ENCODE peak calls at places on chromosomes 7 and 10, in nine cellular contexts. G is neural progenitor cell, A is NB4, U is left lung, X is OCI-LY7, Y is Calu3, E is keratinocyte, O is fibroblast of lung, C is endodermal cell. F is an unnamed sample.

GRCh38 chr10:3893102-3893473 is 108.1 kb upstream of the KLF6 start:
- DNase-seq in G (no peak), A (no peak), U (no peak), X (no peak), Y (no peak), E (no peak), O (no peak), C (no peak), F (no peak)

GRCh38 chr7:129557686-129558481 is 53.6 kb upstream of the NRF1 start:
- DNase-seq in G (no peak), A (no peak), U (no peak), X (no peak), Y (no peak), E (no peak), O (no peak), C (peak; percentile 90), F (no peak)

GRCh38 chr7:86949052-86949778 is 110.2 kb downstream of the ELAPOR2 start:
- DNase-seq in G (peak; percentile 27), A (no peak), U (peak; percentile 63), X (no peak), Y (no peak), E (no peak), O (no peak), C (peak; percentile 63), F (no peak)

GRCh38 chr10:19847321-19847720 is 31.1 kb downstream of the PLXDC2 start:
- DNase-seq in G (no peak), A (no peak), U (no peak), X (no peak), Y (no peak), E (peak; percentile 23), O (peak; percentile 88), C (no peak), F (no peak)

GRCh38 chr10:124127965-124128810 is 34.8 kb upstream of the CHST15 start:
- DNase-seq in G (no peak), A (no peak), U (no peak), X (no peak), Y (no peak), E (no peak), O (no peak), C (no peak), F (no peak)

GRCh38 chr10:24307696-24308476 is 98.9 kb downstream of the KIAA1217 start:
- DNase-seq in G (no peak), A (no peak), U (no peak), X (no peak), Y (no peak), E (no peak), O (peak; percentile 71), C (no peak), F (no peak)

GRCh38 chr10:125772112-125772863 is 3.3 kb downstream of the MMP21 start:
- DNase-seq in G (no peak), A (no peak), U (peak; percentile 53), X (no peak), Y (no peak), E (no peak), O (no peak), C (no peak), F (no peak)

GRCh38 chr7:107355616-107356015 is 114.2 kb upstream of the GPR22 start:
- DNase-seq in G (no peak), A (no peak), U (no peak), X (no peak), Y (no peak), E (no peak), O (peak; percentile 80), C (no peak), F (no peak)

GRCh38 chr7:105652359-105652993 is 71.2 kb upstream of the EFCAB10 start:
- DNase-seq in G (peak; percentile 89), A (peak; percentile 75), U (peak; percentile 88), X (peak; percentile 71), Y (peak; percentile 86), E (peak; percentile 17), O (peak; percentile 50), C (peak; percentile 97), F (peak; percentile 83)

GRCh38 chr7:92075455-92076158 is 58.7 kb downstream of the CYP51A1 start:
- DNase-seq in G (no peak), A (no peak), U (no peak), X (no peak), Y (no peak), E (no peak), O (no peak), C (no peak), F (no peak)

GRCh38 chr7:105734233-105734632 is 142.2 kb downstream of the ATXN7L1 start:
- DNase-seq in G (no peak), A (no peak), U (no peak), X (no peak), Y (no peak), E (no peak), O (peak; percentile 6), C (no peak), F (no peak)

GRCh38 chr10:49500420-49500819 is 38.5 kb downstream of the ERCC6 start:
- DNase-seq in G (no peak), A (no peak), U (no peak), X (no peak), Y (no peak), E (no peak), O (no peak), C (no peak), F (no peak)

GRCh38 chr7:2030475-2031456 is 202.0 kb downstream of the MAD1L1 start:
- DNase-seq in G (no peak), A (peak; percentile 63), U (peak; percentile 64), X (peak; percentile 65), Y (no peak), E (no peak), O (no peak), C (no peak), F (no peak)

GRCh38 chr10:103226011-103226410 is 19.7 kb upstream of the RPEL1 start:
- DNase-seq in G (no peak), A (no peak), U (no peak), X (no peak), Y (no peak), E (no peak), O (no peak), C (no peak), F (no peak)

GRCh38 chr10:99438890-99439289 is 8.5 kb upstream of the GOT1 start:
- DNase-seq in G (no peak), A (no peak), U (no peak), X (no peak), Y (no peak), E (no peak), O (no peak), C (no peak), F (no peak)
- TF ChIP-seq CTCF in G (no peak), A (no peak), U (no peak), X (no peak), Y (no peak), E (no peak), O (no peak), C (no peak), F (no peak)

GRCh38 chr7:51188987-51189386 is 127.6 kb downstream of the COBL start:
- DNase-seq in G (no peak), A (no peak), U (no peak), X (no peak), Y (no peak), E (no peak), O (no peak), C (no peak), F (no peak)

GRCh38 chr7:51189777-51190176 is 126.8 kb downstream of the COBL start:
- DNase-seq in G (no peak), A (no peak), U (no peak), X (no peak), Y (no peak), E (no peak), O (no peak), C (no peak), F (no peak)

GRCh38 chr7:51186531-51186930 is 130.1 kb downstream of the COBL start:
- DNase-seq in G (no peak), A (peak; percentile 11), U (no peak), X (no peak), Y (no peak), E (no peak), O (peak; percentile 5), C (no peak), F (no peak)

GRCh38 chr7:51190950-51191349 is 125.7 kb downstream of the COBL start:
- DNase-seq in G (no peak), A (no peak), U (no peak), X (no peak), Y (no peak), E (no peak), O (no peak), C (no peak), F (no peak)

GRCh38 chr7:51187941-51188340 is 128.7 kb downstream of the COBL start:
- DNase-seq in G (peak; percentile 89), A (peak; percentile 17), U (no peak), X (no peak), Y (no peak), E (no peak), O (peak; percentile 0), C (peak; percentile 94), F (no peak)
- TF ChIP-seq CTCF in G (peak; percentile 70), A (peak; percentile 4), U (no peak), X (no peak), Y (no peak), E (no peak), O (no peak), C (peak; percentile 83), F (peak; percentile 66)

GRCh38 chr7:66698652-66699205 is 41.8 kb upstream of the RABGEF1 start:
- DNase-seq in G (no peak), A (no peak), U (no peak), X (no peak), Y (no peak), E (no peak), O (no peak), C (no peak), F (no peak)

GRCh38 chr7:66697451-66698438 is 42.8 kb upstream of the RABGEF1 start:
- DNase-seq in G (peak; percentile 33), A (no peak), U (no peak), X (no peak), Y (no peak), E (no peak), O (peak; percentile 76), C (peak; percentile 47), F (no peak)

GRCh38 chr7:66694286-66694685 is 46.2 kb upstream of the RABGEF1 start:
- DNase-seq in G (no peak), A (no peak), U (no peak), X (no peak), Y (no peak), E (no peak), O (no peak), C (no peak), F (no peak)

GRCh38 chr7:66699998-66700397 is 40.5 kb upstream of the RABGEF1 start:
- DNase-seq in G (no peak), A (no peak), U (no peak), X (no peak), Y (no peak), E (no peak), O (peak; percentile 10), C (peak; percentile 49), F (no peak)

DNA sequence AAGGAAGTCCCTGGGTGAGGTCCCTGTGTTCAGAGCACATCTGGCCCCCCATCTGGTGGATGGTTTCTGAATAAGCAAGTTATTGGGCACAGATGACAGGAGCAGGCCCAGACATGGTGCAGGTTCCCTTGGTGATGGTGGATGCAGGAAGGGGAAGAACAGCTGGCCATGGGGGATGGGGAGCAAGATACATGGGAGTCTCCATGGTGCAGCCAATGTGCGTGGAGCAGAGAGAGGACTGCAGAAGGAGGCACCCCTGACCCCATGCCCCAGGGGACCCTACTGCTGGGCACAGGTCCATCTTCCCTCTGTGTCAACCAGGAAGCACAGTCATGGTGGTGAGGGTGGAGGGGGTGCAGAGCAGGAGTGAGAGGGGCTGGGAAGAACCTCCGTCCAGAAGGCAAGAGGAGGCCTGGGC is 43.8 kb upstream of the RABGEF1 start:
- DNase-seq in G (no peak), A (peak; percentile 46), U (no peak), X (no peak), Y (no peak), E (no peak), O (peak; percentile 10), C (no peak), F (no peak)
- TF ChIP-seq CTCF in G (no peak), A (no peak), U (no peak), X (no peak), Y (no peak), E (no peak), O (no peak), C (no peak), F (no peak)

GRCh38 chr10:96025566-96025965 is 17.8 kb upstream of the CCNJ start:
- DNase-seq in G (peak; percentile 37), A (peak; percentile 45), U (no peak), X (peak; percentile 66), Y (no peak), E (no peak), O (no peak), C (peak; percentile 84), F (no peak)
- TF ChIP-seq CTCF in G (peak; percentile 34), A (peak; percentile 34), U (no peak), X (peak; percentile 70), Y (peak; percentile 15), E (peak; percentile 54), O (peak; percentile 19), C (peak; percentile 70), F (peak; percentile 52)